ENCODE peak calls at places on chromosomes 16 and 17, in seven cellular contexts. T is psoas muscle; K is spleen; R is hepatocyte; Y is CD8-positive, alpha-beta T cell; Z is brain microvascular endothelial cell; E is effector memory CD4-positive, alpha-beta T cell. F is an unnamed sample.

GRCh38 chr16:29943846-29944669 is 17.8 kb upstream of the TMEM219 start:
- DNase-seq in T (no peak), K (no peak), R (peak), Y (no peak), Z (peak), E (no peak), F (peak)

GRCh38 chr17:7587420-7587786 is 2.5 kb downstream of the SOX15 start:
- DNase-seq in T (no peak), K (no peak), R (no peak), Y (no peak), Z (peak), E (no peak), F (peak)

GRCh38 chr17:42453544-42453943 is 5.1 kb upstream of the ATP6V0A1 start:
- DNase-seq in T (no peak), K (no peak), R (no peak), Y (no peak), Z (no peak), E (no peak), F (no peak)

GRCh38 chr16:79388396-79388795 is 212.1 kb downstream of the MAF start:
- DNase-seq in T (no peak), K (no peak), R (no peak), Y (no peak), Z (no peak), E (no peak), F (no peak)

GRCh38 chr17:73650617-73651200 is 6.5 kb upstream of the SDK2 start:
- DNase-seq in T (no peak), K (no peak), R (no peak), Y (no peak), Z (no peak), E (no peak), F (no peak)

GRCh38 chr16:77788196-77789084 is at the start of gene VAT1L:
- DNase-seq in T (no peak), K (no peak), R (peak), Y (no peak), Z (peak), E (no peak), F (peak)

GRCh38 chr17:7774037-7774659 is 56.6 kb downstream of the DNAH2 start:
- DNase-seq in T (no peak), K (no peak), R (peak), Y (no peak), Z (peak), E (no peak), F (no peak)

GRCh38 chr16:3706253-3707145 is 10.8 kb downstream of the TRAP1 start:
- DNase-seq in T (peak), K (no peak), R (no peak), Y (no peak), Z (no peak), E (no peak), F (no peak)

GRCh38 chr16:15572329-15573001 is 70.5 kb downstream of the MARF1 start:
- DNase-seq in T (no peak), K (no peak), R (no peak), Y (no peak), Z (no peak), E (no peak), F (no peak)

GRCh38 chr17:40121191-40121885 is 433 bp upstream of the MSL1 start:
- DNase-seq in T (peak), K (peak), R (peak), Y (peak), Z (no peak), E (no peak), F (no peak)

GRCh38 chr16:29007865-29008593 is 23.2 kb downstream of the LAT start:
- DNase-seq in T (no peak), K (no peak), R (no peak), Y (peak), Z (peak), E (peak), F (peak)

GRCh38 chr17:28737770-28738679 is 5.8 kb upstream of the TRAF4 start:
- DNase-seq in T (peak), K (peak), R (no peak), Y (no peak), Z (no peak), E (no peak), F (no peak)

GRCh38 chr17:57256708-57257112 is 387 bp downstream of the MSI2 start:
- DNase-seq in T (peak), K (no peak), R (peak), Y (peak), Z (no peak), E (peak), F (no peak)

GRCh38 chr16:56866955-56867830 is 2.2 kb downstream of the SLC12A3 start:
- DNase-seq in T (no peak), K (no peak), R (peak), Y (peak), Z (peak), E (no peak), F (no peak)

GRCh38 chr17:78430892-78431691 is 52.6 kb downstream of the PGS1 start:
- DNase-seq in T (no peak), K (no peak), R (no peak), Y (no peak), Z (no peak), E (no peak), F (no peak)

GRCh38 chr17:29168079-29168758 is 12.0 kb downstream of the MYO18A start:
- DNase-seq in T (no peak), K (peak), R (no peak), Y (no peak), Z (no peak), E (no peak), F (no peak)

GRCh38 chr17:31067699-31068184 is 27.0 kb upstream of the NF1 start:
- DNase-seq in T (no peak), K (no peak), R (peak), Y (no peak), Z (peak), E (no peak), F (peak)

GRCh38 chr16:23512168-23512695 is 1.9 kb upstream of the GGA2 start:
- DNase-seq in T (no peak), K (no peak), R (no peak), Y (no peak), Z (no peak), E (no peak), F (no peak)

GRCh38 chr17:82291582-82292250 is 18.2 kb upstream of the CSNK1D start:
- DNase-seq in T (no peak), K (no peak), R (no peak), Y (no peak), Z (no peak), E (no peak), F (no peak)

GRCh38 chr17:50177983-50178834 is 12.4 kb downstream of the SGCA start:
- DNase-seq in T (peak), K (peak), R (peak), Y (peak), Z (peak), E (peak), F (peak)

GRCh38 chr17:40304464-40304863 is 4.5 kb upstream of the RARA start:
- DNase-seq in T (no peak), K (no peak), R (no peak), Y (no peak), Z (no peak), E (no peak), F (peak)

GRCh38 chr16:84795338-84796053 is 24.3 kb upstream of the CRISPLD2 start:
- DNase-seq in T (peak), K (peak), R (peak), Y (no peak), Z (peak), E (no peak), F (no peak)

GRCh38 chr17:81438024-81438664 is 42.9 kb downstream of the BAHCC1 start:
- DNase-seq in T (no peak), K (no peak), R (no peak), Y (no peak), Z (no peak), E (no peak), F (no peak)

GRCh38 chr16:79932564-79932963 is 332.0 kb upstream of the MAF start:
- DNase-seq in T (no peak), K (no peak), R (peak), Y (no peak), Z (peak), E (no peak), F (peak)

GRCh38 chr17:6464446-6465041 is 20.3 kb downstream of the PIMREG start:
- DNase-seq in T (peak), K (no peak), R (no peak), Y (no peak), Z (no peak), E (no peak), F (no peak)

GRCh38 chr16:68920349-68920748 is 77.0 kb downstream of the TANGO6 start:
- DNase-seq in T (no peak), K (no peak), R (no peak), Y (no peak), Z (no peak), E (no peak), F (peak)

GRCh38 chr17:336110-337021 is 16.2 kb downstream of the RPH3AL start:
- DNase-seq in T (peak), K (peak), R (no peak), Y (peak), Z (no peak), E (no peak), F (no peak)

GRCh38 chr16:75075688-75076268 is 40.8 kb downstream of the LDHD start:
- DNase-seq in T (no peak), K (no peak), R (no peak), Y (no peak), Z (no peak), E (no peak), F (no peak)

GRCh38 chr17:78323821-78324390 is 36.0 kb downstream of the SOCS3 start:
- DNase-seq in T (no peak), K (no peak), R (no peak), Y (no peak), Z (no peak), E (no peak), F (no peak)

GRCh38 chr16:72848759-72849664 is 198.9 kb downstream of the ZFHX3 start:
- DNase-seq in T (peak), K (no peak), R (peak), Y (no peak), Z (peak), E (no peak), F (peak)

GRCh38 chr16:83606486-83607030 is 201.2 kb upstream of the HSBP1 start:
- DNase-seq in T (no peak), K (no peak), R (peak), Y (no peak), Z (no peak), E (no peak), F (no peak)

GRCh38 chr17:38420518-38420917 is 7.7 kb upstream of the ARHGAP23 start:
- DNase-seq in T (no peak), K (no peak), R (no peak), Y (no peak), Z (no peak), E (no peak), F (no peak)

GRCh38 chr17:42163113-42163512 is 8.3 kb upstream of the RAB5C start:
- DNase-seq in T (no peak), K (no peak), R (no peak), Y (peak), Z (no peak), E (no peak), F (no peak)

GRCh38 chr17:1735834-1736347 is 6.8 kb upstream of the SERPINF2 start:
- DNase-seq in T (peak), K (no peak), R (no peak), Y (no peak), Z (no peak), E (no peak), F (no peak)

DNA sequence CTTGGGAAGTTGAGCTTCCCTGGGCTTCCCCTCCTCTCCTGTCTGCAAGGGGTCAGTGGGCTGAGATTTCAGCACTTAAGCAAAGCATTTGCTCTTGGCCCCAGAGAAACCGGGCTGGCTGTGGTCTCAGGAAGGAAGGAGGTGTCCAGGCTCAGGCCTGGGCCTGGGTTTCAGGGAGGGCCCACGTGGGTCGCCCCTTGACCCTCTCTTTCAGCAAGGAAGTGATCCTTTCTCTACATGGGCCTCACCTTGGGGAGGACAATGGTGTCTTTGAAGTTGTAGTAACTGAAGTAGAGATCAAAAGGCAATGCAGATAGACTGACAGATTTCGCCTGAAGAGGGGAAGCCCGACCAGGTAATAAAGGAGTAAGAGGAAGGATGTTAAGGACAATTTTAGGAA is 2.7 kb downstream of the NOD2 start:
- DNase-seq in T (no peak), K (no peak), R (no peak), Y (no peak), Z (no peak), E (no peak), F (no peak)
- H3K27ac ChIP-seq in T (peak), K (peak), R (no peak), Y (no peak), Z (no peak), E (peak), F (peak)

DNA sequence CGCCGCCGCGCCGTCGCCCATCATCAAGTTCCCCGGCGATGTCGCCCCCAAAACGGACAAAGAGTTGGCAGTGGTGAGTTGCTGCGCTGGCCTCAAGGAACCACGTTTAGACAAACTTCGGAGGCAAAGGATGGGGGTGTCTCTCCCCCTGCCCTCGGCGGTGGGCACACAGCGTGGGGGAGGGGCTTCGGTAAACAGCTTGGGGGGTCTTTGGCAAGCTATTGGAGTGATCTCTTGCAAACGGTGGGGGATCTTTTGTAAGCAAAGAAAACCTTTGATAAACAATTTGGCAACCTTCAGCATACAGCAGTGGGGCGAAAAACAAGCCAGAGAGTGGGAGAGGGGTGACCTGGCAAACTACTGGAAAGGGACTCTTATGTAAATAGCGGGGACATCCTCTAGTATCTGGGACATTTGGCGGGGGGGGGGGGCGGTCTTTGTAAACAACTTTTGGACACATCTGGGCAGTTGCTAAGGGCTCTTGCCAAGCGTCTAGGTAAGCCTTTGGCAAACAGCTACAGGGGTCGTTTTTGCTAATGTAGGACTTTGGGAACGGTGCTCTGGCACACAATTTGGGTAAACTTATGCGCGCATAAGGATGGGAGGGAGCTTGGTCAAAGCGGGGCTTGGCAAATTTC is 681 bp downstream of the MMP2 start:
- DNase-seq in T (no peak), K (no peak), R (peak), Y (no peak), Z (no peak), E (no peak), F (no peak)
- H3K27ac ChIP-seq in T (peak), K (peak), R (peak), Y (no peak), Z (peak), E (no peak), F (no peak)

DNA sequence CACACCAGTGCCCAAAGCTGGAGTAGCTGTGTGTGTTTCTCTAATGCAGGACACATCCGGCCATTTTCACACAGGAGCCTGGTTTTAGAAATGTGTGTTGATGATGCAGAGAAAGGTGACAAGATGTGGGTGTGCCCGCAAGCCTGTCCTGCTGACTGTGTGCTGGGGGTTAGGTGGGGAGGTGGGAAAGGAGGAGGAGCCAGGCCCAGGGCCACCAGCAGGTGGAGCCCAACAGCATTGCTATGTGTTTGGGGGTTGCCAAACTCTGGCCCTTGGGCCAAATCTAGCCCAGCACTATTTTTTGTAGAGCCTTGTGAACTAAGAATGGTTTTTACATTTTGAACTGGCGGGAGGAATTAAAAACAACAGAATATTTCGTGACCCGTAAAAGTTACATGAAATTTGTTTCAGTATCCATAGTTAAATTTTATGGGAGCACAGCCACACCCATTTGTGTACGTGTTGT is 61.7 kb upstream of the LGALS9 start:
- DNase-seq in T (peak), K (peak), R (peak), Y (peak), Z (no peak), E (peak), F (no peak)
- H3K27ac ChIP-seq in T (peak), K (peak), R (peak), Y (no peak), Z (no peak), E (no peak), F (no peak)

GRCh38 chr17:17792143-17792550 is 44.6 kb downstream of the SREBF1 start:
- DNase-seq in T (no peak), K (no peak), R (no peak), Y (no peak), Z (no peak), E (no peak), F (no peak)

GRCh38 chr17:17792551-17793377 is 44.0 kb downstream of the SREBF1 start:
- DNase-seq in T (no peak), K (peak), R (peak), Y (peak), Z (peak), E (peak), F (peak)

GRCh38 chr17:17794382-17794781 is 42.4 kb downstream of the SREBF1 start:
- DNase-seq in T (no peak), K (no peak), R (no peak), Y (no peak), Z (no peak), E (no peak), F (no peak)

GRCh38 chr17:17795296-17795695 is 41.5 kb downstream of the SREBF1 start:
- DNase-seq in T (no peak), K (no peak), R (no peak), Y (no peak), Z (no peak), E (no peak), F (no peak)

GRCh38 chr17:17793378-17794214 is 43.2 kb downstream of the SREBF1 start:
- DNase-seq in T (no peak), K (peak), R (no peak), Y (no peak), Z (no peak), E (no peak), F (no peak)
- H3K27ac ChIP-seq in T (no peak), K (peak), R (no peak), Y (peak), Z (no peak), E (peak), F (no peak)

GRCh38 chr17:9677411-9677810 is 32.1 kb downstream of the USP43 start:
- DNase-seq in T (no peak), K (peak), R (no peak), Y (no peak), Z (no peak), E (no peak), F (peak)
- H3K27ac ChIP-seq in T (no peak), K (no peak), R (no peak), Y (no peak), Z (no peak), E (no peak), F (peak)

F was measured in foreskin keratinocyte.